ENCODE peak calls at places on chromosomes 2 and 18, in ten cellular contexts. P, F, M, Y, D, R, Z, T, H and V are unnamed samples.

GRCh38 chr2:129913695-129914495 is 65.6 kb upstream of the RAB6C start:
- DNase-seq in P (no peak), F (no peak), M (no peak), Y (no peak), D (no peak), R (no peak), Z (no peak), T (peak; percentile 65), H (no peak), V (no peak)

GRCh38 chr2:27185331-27186026 is 26.4 kb upstream of the ATRAID start:
- DNase-seq in P (peak; percentile 7), F (peak; percentile 36), M (peak; percentile 74), Y (peak; percentile 22), D (peak; percentile 67), R (peak; percentile 66), Z (no peak), T (no peak), H (peak; percentile 40), V (peak; percentile 80)

GRCh38 chr2:236376566-236377244 is 112.5 kb upstream of the ASB18 start:
- DNase-seq in P (no peak), F (no peak), M (no peak), Y (no peak), D (no peak), R (no peak), Z (no peak), T (peak; percentile 35), H (no peak), V (no peak)

GRCh38 chr18:8349608-8350323 is 259.5 kb upstream of the RAB12 start:
- DNase-seq in P (no peak), F (no peak), M (no peak), Y (no peak), D (no peak), R (no peak), Z (no peak), T (no peak), H (no peak), V (no peak)

GRCh38 chr2:222424729-222425671 is 657 bp downstream of the SGPP2 start:
- DNase-seq in P (no peak), F (no peak), M (no peak), Y (peak; percentile 11), D (no peak), R (no peak), Z (peak; percentile 73), T (no peak), H (no peak), V (no peak)

GRCh38 chr2:15668611-15669305 is 77.1 kb downstream of the DDX1 start:
- DNase-seq in P (no peak), F (no peak), M (no peak), Y (no peak), D (no peak), R (no peak), Z (no peak), T (peak; percentile 47), H (peak; percentile 13), V (peak; percentile 33)

GRCh38 chr2:14828223-14828622 is 195.7 kb downstream of the LRATD1 start:
- DNase-seq in P (no peak), F (no peak), M (no peak), Y (no peak), D (no peak), R (no peak), Z (no peak), T (no peak), H (no peak), V (no peak)

GRCh38 chr2:191049728-191050639 is 36.0 kb upstream of the STAT1 start:
- DNase-seq in P (peak; percentile 2), F (no peak), M (peak; percentile 76), Y (peak; percentile 68), D (peak; percentile 57), R (peak; percentile 9), Z (no peak), T (no peak), H (peak; percentile 86), V (peak; percentile 87)

GRCh38 chr2:65072181-65072970 is 16.2 kb downstream of the CEP68 start:
- DNase-seq in P (no peak), F (no peak), M (no peak), Y (no peak), D (peak; percentile 50), R (no peak), Z (no peak), T (no peak), H (no peak), V (no peak)

GRCh38 chr2:64767670-64768425 is 114.1 kb upstream of the SERTAD2 start:
- DNase-seq in P (peak; percentile 12), F (peak; percentile 88), M (peak; percentile 97), Y (peak; percentile 77), D (peak; percentile 78), R (peak; percentile 75), Z (peak; percentile 88), T (peak; percentile 94), H (peak; percentile 96), V (peak; percentile 89)

GRCh38 chr2:174332607-174333001 is 2.1 kb upstream of the SP9 start:
- DNase-seq in P (no peak), F (no peak), M (no peak), Y (no peak), D (no peak), R (no peak), Z (peak; percentile 82), T (no peak), H (no peak), V (no peak)

GRCh38 chr2:84792856-84793522 is 87.9 kb downstream of the TRABD2A start:
- DNase-seq in P (no peak), F (no peak), M (no peak), Y (no peak), D (no peak), R (no peak), Z (no peak), T (no peak), H (peak; percentile 39), V (peak; percentile 60)

GRCh38 chr18:69444221-69444620 is 43.5 kb downstream of the DOK6 start:
- DNase-seq in P (no peak), F (no peak), M (no peak), Y (no peak), D (no peak), R (no peak), Z (no peak), T (no peak), H (no peak), V (no peak)

GRCh38 chr2:240392084-240392947 is 43.1 kb upstream of the GPC1 start:
- DNase-seq in P (no peak), F (no peak), M (peak; percentile 50), Y (no peak), D (no peak), R (no peak), Z (no peak), T (peak; percentile 71), H (no peak), V (no peak)

GRCh38 chr2:168722592-168722991 is 79.8 kb upstream of the NOSTRIN start:
- DNase-seq in P (no peak), F (no peak), M (peak; percentile 66), Y (no peak), D (no peak), R (no peak), Z (no peak), T (no peak), H (peak; percentile 62), V (peak; percentile 52)

GRCh38 chr2:128835342-128835855 is 516.7 kb upstream of the HS6ST1 start:
- DNase-seq in P (no peak), F (no peak), M (no peak), Y (no peak), D (no peak), R (no peak), Z (no peak), T (no peak), H (no peak), V (no peak)